ENCODE peak calls at places on chromosome 12, in four cellular contexts. Q is thoracic aorta; V is CD8-positive, alpha-beta T cell; J is HCT116. S is an unnamed sample.
A peak's percentile ranks its signal among the peaks of the same experiment; 100 is the strongest.

GRCh38 chr12:117377758-117378157 is 16.3 kb upstream of the NOS1 start:
- DNase-seq in Q (no peak), V (no peak), J (peak; percentile 36), S (no peak)

GRCh38 chr12:27387473-27387872 is 54.8 kb downstream of the BMAL2 start:
- DNase-seq in Q (no peak), V (no peak), J (no peak), S (no peak)

GRCh38 chr12:90809941-90810340 is 145.0 kb downstream of the CCER1 start:
- DNase-seq in Q (no peak), V (no peak), J (no peak), S (no peak)

GRCh38 chr12:126390969-126391566 is 1325.8 kb downstream of the AACS start:
- DNase-seq in Q (no peak), V (no peak), J (no peak), S (no peak)

GRCh38 chr12:59069481-59069880 is 149.2 kb upstream of the LRIG3 start:
- DNase-seq in Q (no peak), V (no peak), J (no peak), S (no peak)

GRCh38 chr12:54054442-54055332 is 1.1 kb downstream of the HOXC4 start:
- DNase-seq in Q (no peak), V (no peak), J (no peak), S (no peak)

GRCh38 chr12:72511906-72512305 is 239.7 kb downstream of the TRHDE start:
- DNase-seq in Q (no peak), V (no peak), J (no peak), S (no peak)

GRCh38 chr12:17470460-17470859 is 619.5 kb downstream of the RERGL start:
- DNase-seq in Q (no peak), V (no peak), J (no peak), S (no peak)

GRCh38 chr12:18837025-18837424 is 99.1 kb downstream of the CAPZA3 start:
- DNase-seq in Q (no peak), V (no peak), J (no peak), S (no peak)

GRCh38 chr12:92759634-92760268 is 57.0 kb downstream of the PLEKHG7 start:
- DNase-seq in Q (no peak), V (no peak), J (peak; percentile 77), S (no peak)

GRCh38 chr12:7175493-7175892 is 14.0 kb upstream of the PEX5 start:
- DNase-seq in Q (no peak), V (no peak), J (no peak), S (no peak)

GRCh38 chr12:96170328-96170727 is 23.8 kb upstream of the ELK3 start:
- DNase-seq in Q (no peak), V (no peak), J (no peak), S (no peak)

GRCh38 chr12:51814311-51815088 is 34.0 kb downstream of the FIGNL2 start:
- DNase-seq in Q (no peak), V (peak; percentile 82), J (no peak), S (peak; percentile 27)

GRCh38 chr12:87820524-87821194 is 208.5 kb downstream of the C12orf50 start:
- DNase-seq in Q (no peak), V (no peak), J (peak; percentile 64), S (no peak)

GRCh38 chr12:103757248-103757647 is 83.8 kb downstream of the NT5DC3 start:
- DNase-seq in Q (no peak), V (no peak), J (no peak), S (no peak)

GRCh38 chr12:3101309-3102022 is 24.3 kb downstream of the TSPAN9 start:
- DNase-seq in Q (no peak), V (no peak), J (no peak), S (no peak)

GRCh38 chr12:50224026-50224692 is 57.0 kb upstream of the CERS5 start:
- DNase-seq in Q (no peak), V (peak; percentile 51), J (peak; percentile 92), S (peak; percentile 33)

GRCh38 chr12:84508325-84508861 is 404.2 kb downstream of the SLC6A15 start:
- DNase-seq in Q (no peak), V (no peak), J (peak; percentile 57), S (no peak)

GRCh38 chr12:2291182-2291832 is 238.5 kb downstream of the CACNA1C start:
- DNase-seq in Q (no peak), V (no peak), J (peak; percentile 52), S (no peak)

GRCh38 chr12:119803391-119803791 is 73.7 kb downstream of the CIT start:
- DNase-seq in Q (no peak), V (no peak), J (no peak), S (peak; percentile 15)

GRCh38 chr12:20731274-20731673 is 36.1 kb downstream of the SLCO1C1 start:
- DNase-seq in Q (no peak), V (no peak), J (no peak), S (no peak)

GRCh38 chr12:98439471-98440164 is 75.8 kb upstream of the TMPO start:
- DNase-seq in Q (no peak), V (no peak), J (no peak), S (no peak)

GRCh38 chr12:71969330-71969729 is 30.7 kb downstream of the TPH2 start:
- DNase-seq in Q (no peak), V (no peak), J (no peak), S (no peak)

GRCh38 chr12:66603458-66603857 is 75.4 kb downstream of the GRIP1 start:
- DNase-seq in Q (no peak), V (no peak), J (no peak), S (no peak)

GRCh38 chr12:66598081-66598480 is 80.8 kb downstream of the GRIP1 start:
- DNase-seq in Q (no peak), V (no peak), J (no peak), S (no peak)

GRCh38 chr12:66603981-66604380 is 74.9 kb downstream of the GRIP1 start:
- DNase-seq in Q (no peak), V (no peak), J (no peak), S (no peak)

GRCh38 chr12:66602483-66603143 is 76.3 kb downstream of the GRIP1 start:
- DNase-seq in Q (no peak), V (no peak), J (no peak), S (no peak)

DNA sequence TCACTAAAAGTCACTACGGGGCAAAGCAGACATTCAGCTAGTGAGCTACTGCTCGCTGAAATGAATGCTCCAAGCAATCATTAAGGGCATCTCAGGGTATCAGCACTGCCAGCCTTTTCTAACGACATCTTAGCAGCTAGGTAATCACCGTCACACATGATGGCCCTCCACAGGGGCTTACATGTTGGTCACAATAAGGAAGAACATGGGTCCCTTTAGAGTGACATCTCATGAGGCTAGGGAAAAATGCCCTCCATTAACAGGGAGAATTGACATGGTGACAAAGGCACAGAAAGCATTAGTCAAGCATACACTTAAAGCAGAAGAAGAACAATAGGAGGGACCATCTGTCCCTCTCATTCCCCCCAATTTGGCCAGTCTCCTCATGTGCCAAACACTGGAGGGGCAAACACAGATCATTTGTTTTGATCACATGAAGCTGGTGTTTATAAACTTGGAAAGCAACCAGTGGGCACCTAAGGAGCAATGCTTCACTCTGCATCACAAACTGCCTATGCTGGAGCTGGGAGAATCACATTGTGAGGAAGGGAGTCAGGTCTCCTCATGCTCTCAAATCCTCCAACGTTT is 78.0 kb downstream of the GRIP1 start:
- DNase-seq in Q (no peak), V (no peak), J (no peak), S (no peak)
- H3K4me3 ChIP-seq in Q (no peak overlapping the region), V (no peak overlapping the region), J (no peak overlapping the region), S (no peak overlapping the region)

DNA sequence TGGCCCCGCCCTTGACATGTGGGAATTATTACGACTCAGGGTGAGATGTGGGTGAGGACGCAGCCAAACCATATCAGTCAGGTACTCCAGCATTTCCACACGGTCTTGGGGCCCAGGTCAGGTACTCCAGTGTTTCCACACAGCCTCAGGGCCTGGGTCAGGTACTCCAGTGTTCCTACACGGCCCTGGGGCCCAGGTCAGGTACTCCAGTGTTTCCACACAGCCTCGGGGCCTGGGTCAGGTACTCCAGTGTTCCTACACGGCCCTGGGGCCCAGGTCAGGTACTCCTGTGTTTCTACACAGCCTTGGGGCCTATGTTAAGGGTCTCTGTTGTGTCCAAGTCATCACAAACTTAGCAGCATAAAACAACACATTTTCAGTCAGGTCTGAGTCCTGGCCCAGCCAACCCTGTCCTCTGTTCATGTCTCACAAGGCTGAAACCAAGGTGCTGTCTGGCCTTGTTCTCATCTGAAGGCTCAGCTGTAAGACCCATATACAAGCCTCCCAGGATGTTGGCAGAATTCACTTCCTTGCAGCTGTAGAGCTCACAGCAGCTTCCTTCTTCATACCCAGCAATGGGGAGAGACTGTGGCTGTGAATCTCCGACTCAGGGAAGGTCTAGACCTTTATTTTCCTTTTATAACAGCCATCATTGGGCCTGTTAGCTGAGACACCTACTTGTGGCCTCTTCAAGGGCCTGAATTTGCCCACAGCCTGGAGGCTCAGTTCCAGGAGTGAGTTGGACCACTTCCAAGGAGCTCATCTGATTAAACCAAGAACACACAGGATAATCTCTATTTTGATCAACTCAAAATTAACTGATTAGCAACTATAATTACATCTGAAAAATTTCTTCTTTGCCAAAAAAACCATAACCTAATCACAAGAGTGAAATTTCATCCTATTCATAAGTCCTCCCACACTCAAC is 107.5 kb upstream of the SFSWAP start:
- DNase-seq in Q (no peak), V (no peak), J (no peak), S (no peak)
- H3K4me3 ChIP-seq in Q (no peak overlapping the region), V (peak overlapping the region; percentile 24), J (no peak overlapping the region), S (no peak overlapping the region)

GRCh38 chr12:111720457-111720856 is 34.6 kb downstream of the ACAD10 start:
- DNase-seq in Q (no peak), V (no peak), J (no peak), S (no peak)
- H3K4me3 ChIP-seq in Q (no peak overlapping the region), V (no peak overlapping the region), J (no peak overlapping the region), S (no peak overlapping the region)

DNA sequence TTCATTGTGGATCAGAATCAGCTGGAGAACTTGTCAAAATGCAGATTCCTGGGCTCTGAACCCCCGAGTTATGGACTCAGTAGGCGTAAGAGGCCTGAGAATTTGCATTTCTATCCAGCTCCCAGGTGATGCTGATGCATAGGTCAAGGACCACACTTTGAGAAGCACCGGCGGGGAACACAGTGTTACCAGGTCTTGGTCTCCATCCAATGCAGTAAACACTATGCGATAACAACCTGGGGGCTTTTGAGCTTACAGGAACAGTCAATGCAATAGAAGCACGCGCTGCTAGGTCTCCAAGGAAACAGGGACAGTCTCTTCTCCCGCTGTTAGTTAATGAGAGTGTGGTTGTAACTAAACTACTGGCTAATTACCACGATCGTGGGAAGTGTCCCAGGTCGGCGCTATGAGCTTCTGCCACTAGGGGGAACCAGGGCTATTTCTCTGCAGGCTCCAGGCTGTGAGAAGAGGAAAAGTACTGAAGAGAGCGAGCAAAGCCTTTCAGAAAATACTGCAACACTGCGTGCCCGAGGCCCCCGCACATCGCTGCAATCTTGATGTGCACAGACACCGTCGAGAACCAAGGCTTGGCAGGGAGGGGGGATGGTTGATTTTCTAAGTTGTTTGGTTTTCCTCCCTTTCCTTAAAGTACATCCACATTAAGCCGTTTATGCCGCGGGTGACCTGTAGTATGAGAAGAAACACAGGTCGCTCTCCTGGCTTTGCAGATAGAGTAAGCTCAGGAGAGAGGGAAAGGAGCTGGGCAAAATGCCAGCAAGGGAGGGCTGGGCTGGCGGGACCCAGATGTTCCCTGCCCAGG is 52.0 kb upstream of the KCNA1 start:
- DNase-seq in Q (no peak), V (peak; percentile 79), J (peak; percentile 39), S (peak; percentile 30)
- H3K4me3 ChIP-seq in Q (peak overlapping the region; percentile 59), V (peak overlapping the region; percentile 3), J (no peak overlapping the region), S (peak overlapping the region; percentile 24)

GRCh38 chr12:904010-904414 is 45.5 kb downstream of the RAD52 start:
- DNase-seq in Q (no peak), V (no peak), J (no peak), S (no peak)
- H3K4me3 ChIP-seq in Q (no peak overlapping the region), V (no peak overlapping the region), J (no peak overlapping the region), S (no peak overlapping the region)

GRCh38 chr12:94379479-94380113 is 80.1 kb downstream of the CEP83 start:
- DNase-seq in Q (no peak), V (no peak), J (no peak), S (no peak)

GRCh38 chr12:94386422-94386821 is 73.2 kb downstream of the CEP83 start:
- DNase-seq in Q (no peak), V (no peak), J (no peak), S (no peak)

GRCh38 chr12:94380507-94380906 is 79.2 kb downstream of the CEP83 start:
- DNase-seq in Q (no peak), V (no peak), J (no peak), S (no peak)

GRCh38 chr12:94384030-94384429 is 75.6 kb downstream of the CEP83 start:
- DNase-seq in Q (no peak), V (no peak), J (no peak), S (no peak)
- H3K4me3 ChIP-seq in Q (no peak overlapping the region), V (no peak overlapping the region), J (no peak overlapping the region), S (no peak overlapping the region)